ENCODE peak calls at places on chromosome 12, in nine cellular contexts. O is activated T-cell treated with anti-CD3 and anti-CD28 coated beads, Interleukin-2, amount 50 U/mL, for 72 hours; A is HEK293T; Z is stimulated activated naive CD8-positive, alpha-beta T cell treated with anti-CD3 and anti-CD28 coated beads, Interleukin-15, Interleukin-2, amounts not matched to agents 100 U/mL and 50 U/mL, for 24 hours; M is SW480; J is stimulated activated CD4-positive, alpha-beta T cell treated with anti-CD3 and anti-CD28 coated beads, TNF-alpha, amount 100 ng/mL, for 1 hour; V is NCI-H460; K is glomerular endothelial cell; H is left ventricle myocardium inferior. S is an unnamed sample.

GRCh38 chr12:26680724-26681455 is 152.1 kb downstream of the ITPR2 start:
- DNase-seq in J (no peak), Z (no peak), V (no peak), H (no peak), A (no peak), K (no peak), M (no peak), O (no peak), S (no peak)

GRCh38 chr12:106138646-106139421 is at the start of gene NUAK1:
- DNase-seq in O (peak), A (peak), J (no peak), M (peak), Z (peak), K (no peak), H (peak), V (peak), S (peak)

GRCh38 chr12:91630118-91630517 is 447.5 kb upstream of the DCN start:
- DNase-seq in V (no peak), K (no peak), A (no peak), H (no peak), M (no peak), J (no peak), O (no peak), Z (no peak), S (no peak)

GRCh38 chr12:120964298-120964697 is 14.0 kb upstream of the HNF1A start:
- DNase-seq in M (no peak), V (no peak), J (no peak), A (no peak), H (no peak), Z (no peak), O (no peak), K (no peak), S (no peak)

GRCh38 chr12:27398466-27398865 is 48.1 kb upstream of the SMCO2 start:
- DNase-seq in H (no peak), Z (no peak), K (no peak), O (no peak), M (no peak), A (no peak), J (no peak), V (no peak), S (no peak)

GRCh38 chr12:114254998-114255397 is 150.9 kb downstream of the TBX5 start:
- DNase-seq in V (no peak), H (no peak), A (no peak), O (no peak), J (no peak), M (no peak), Z (no peak), K (no peak), S (no peak)

GRCh38 chr12:98646165-98646764 is 1.2 kb downstream of the APAF1 start:
- DNase-seq in V (peak), O (no peak), H (no peak), Z (peak), M (peak), J (no peak), A (peak), K (peak), S (no peak)

GRCh38 chr12:49874142-49874897 is 29.4 kb downstream of the FAIM2 start:
- DNase-seq in J (no peak), K (no peak), M (no peak), O (no peak), H (no peak), A (no peak), V (peak), Z (no peak), S (no peak)

GRCh38 chr12:26870491-26871419 is 37.8 kb upstream of the ITPR2 start:
- DNase-seq in M (no peak), K (peak), H (peak), A (no peak), J (no peak), Z (no peak), O (no peak), V (no peak), S (no peak)

GRCh38 chr12:43241971-43242370 is 310.0 kb downstream of the ADAMTS20 start:
- DNase-seq in K (no peak), M (no peak), J (no peak), Z (no peak), O (no peak), A (no peak), V (no peak), H (no peak), S (no peak)

GRCh38 chr12:27013606-27014084 is 539 bp downstream of the TM7SF3 start:
- DNase-seq in Z (no peak), A (no peak), M (peak), K (no peak), O (no peak), V (no peak), H (no peak), J (no peak), S (peak)

GRCh38 chr12:68291396-68292036 is 38.1 kb upstream of the IL22 start:
- DNase-seq in K (no peak), H (no peak), M (no peak), O (no peak), J (no peak), V (no peak), A (no peak), Z (no peak), S (no peak)

GRCh38 chr12:6370994-6371754 is 4.2 kb downstream of the SCNN1A start:
- DNase-seq in J (no peak), K (no peak), A (peak), V (peak), M (peak), H (no peak), O (no peak), Z (no peak), S (no peak)

GRCh38 chr12:6363330-6364036 is 11.9 kb downstream of the SCNN1A start:
- DNase-seq in M (peak), J (no peak), O (peak), A (peak), K (no peak), Z (peak), H (peak), V (peak), S (peak)

GRCh38 chr12:46300906-46301305 is 32.1 kb upstream of the SLC38A1 start:
- DNase-seq in Z (no peak), K (no peak), A (no peak), V (no peak), O (no peak), H (peak), M (no peak), J (no peak), S (no peak)

GRCh38 chr12:62044450-62044849 is 215.8 kb upstream of the USP15 start:
- DNase-seq in M (no peak), Z (no peak), K (no peak), J (no peak), O (no peak), V (no peak), A (no peak), H (no peak), S (no peak)

GRCh38 chr12:1474567-1475153 is 119.7 kb downstream of the FBXL14 start:
- DNase-seq in K (no peak), V (no peak), Z (no peak), H (no peak), J (no peak), O (no peak), M (no peak), A (no peak), S (no peak)

GRCh38 chr12:121318121-121318520 is 21.6 kb upstream of the CAMKK2 start:
- DNase-seq in J (no peak), O (no peak), K (no peak), H (no peak), V (no peak), M (no peak), Z (no peak), A (no peak), S (no peak)